ENCODE peak calls at places on chromosome 17, in eight cellular contexts. One of them, this sample, is unnamed.

GRCh38 chr17:67050476-67051154 is 6.3 kb downstream of the CACNG1 start:
- DNase-seq in heart right ventricle: no peak
- DNase-seq in MM.1S: no peak
- DNase-seq in mammary epithelial cell: no peak
- DNase-seq in gastrocnemius medialis: peak; percentile 10
- DNase-seq in tibial nerve: no peak
- DNase-seq in IMR-90: no peak
- DNase-seq in tibial artery: no peak
- DNase-seq in this sample: no peak

GRCh38 chr17:73340093-73340596 is 28.3 kb upstream of the CDC42EP4 start:
- DNase-seq in tibial artery: peak; percentile 67
- DNase-seq in tibial nerve: no peak
- DNase-seq in MM.1S: no peak
- DNase-seq in gastrocnemius medialis: peak; percentile 68
- DNase-seq in heart right ventricle: no peak
- DNase-seq in IMR-90: peak; percentile 95
- DNase-seq in mammary epithelial cell: peak; percentile 100
- DNase-seq in this sample: peak; percentile 67

GRCh38 chr17:44171931-44172455 is 1.5 kb downstream of the ASB16 start:
- DNase-seq in tibial nerve: no peak
- DNase-seq in mammary epithelial cell: no peak
- DNase-seq in IMR-90: no peak
- DNase-seq in tibial artery: no peak
- DNase-seq in gastrocnemius medialis: no peak
- DNase-seq in MM.1S: no peak
- DNase-seq in heart right ventricle: no peak
- DNase-seq in this sample: no peak

GRCh38 chr17:7307686-7308624 is 527 bp downstream of the EIF5A start:
- DNase-seq in gastrocnemius medialis: peak; percentile 66
- DNase-seq in IMR-90: peak; percentile 34
- DNase-seq in tibial nerve: no peak
- DNase-seq in heart right ventricle: peak; percentile 64
- DNase-seq in MM.1S: peak; percentile 43
- DNase-seq in tibial artery: no peak
- DNase-seq in mammary epithelial cell: peak; percentile 27
- DNase-seq in this sample: peak; percentile 78

GRCh38 chr17:49850772-49851386 is 3.0 kb upstream of the TAC4 start:
- DNase-seq in MM.1S: peak; percentile 12
- DNase-seq in mammary epithelial cell: no peak
- DNase-seq in IMR-90: no peak
- DNase-seq in heart right ventricle: no peak
- DNase-seq in tibial nerve: no peak
- DNase-seq in tibial artery: no peak
- DNase-seq in gastrocnemius medialis: no peak
- DNase-seq in this sample: no peak

GRCh38 chr17:40539711-40540411 is 25.4 kb downstream of the CCR7 start:
- DNase-seq in gastrocnemius medialis: no peak
- DNase-seq in mammary epithelial cell: no peak
- DNase-seq in IMR-90: no peak
- DNase-seq in tibial nerve: no peak
- DNase-seq in tibial artery: no peak
- DNase-seq in MM.1S: no peak
- DNase-seq in heart right ventricle: no peak
- DNase-seq in this sample: no peak

GRCh38 chr17:39791296-39791992 is 53.7 kb downstream of the GRB7 start:
- DNase-seq in heart right ventricle: no peak
- DNase-seq in tibial artery: no peak
- DNase-seq in mammary epithelial cell: no peak
- DNase-seq in gastrocnemius medialis: no peak
- DNase-seq in MM.1S: no peak
- DNase-seq in IMR-90: no peak
- DNase-seq in tibial nerve: no peak
- DNase-seq in this sample: no peak

GRCh38 chr17:48995332-48995870 is 1.8 kb upstream of the IGF2BP1 start:
- DNase-seq in heart right ventricle: no peak
- DNase-seq in tibial nerve: no peak
- DNase-seq in IMR-90: no peak
- DNase-seq in tibial artery: no peak
- DNase-seq in mammary epithelial cell: no peak
- DNase-seq in gastrocnemius medialis: no peak
- DNase-seq in MM.1S: no peak
- DNase-seq in this sample: no peak

GRCh38 chr17:58710948-58711552 is 18.6 kb downstream of the RAD51C start:
- DNase-seq in heart right ventricle: no peak
- DNase-seq in mammary epithelial cell: peak; percentile 19
- DNase-seq in tibial artery: no peak
- DNase-seq in MM.1S: peak; percentile 62
- DNase-seq in gastrocnemius medialis: no peak
- DNase-seq in tibial nerve: no peak
- DNase-seq in IMR-90: peak; percentile 69
- DNase-seq in this sample: no peak

GRCh38 chr17:39196820-39197331 is 593 bp downstream of the CACNB1 start:
- DNase-seq in tibial nerve: no peak
- DNase-seq in heart right ventricle: peak; percentile 30
- DNase-seq in tibial artery: peak; percentile 51
- DNase-seq in IMR-90: no peak
- DNase-seq in MM.1S: peak; percentile 90
- DNase-seq in mammary epithelial cell: no peak
- DNase-seq in gastrocnemius medialis: peak; percentile 85
- DNase-seq in this sample: peak; percentile 78

GRCh38 chr17:42744283-42744805 is 496 bp downstream of the EZH1 start:
- DNase-seq in mammary epithelial cell: peak; percentile 76
- DNase-seq in tibial artery: peak; percentile 75
- DNase-seq in tibial nerve: peak; percentile 66
- DNase-seq in heart right ventricle: peak; percentile 86
- DNase-seq in IMR-90: peak; percentile 41
- DNase-seq in gastrocnemius medialis: peak; percentile 76
- DNase-seq in MM.1S: peak; percentile 75
- DNase-seq in this sample: peak; percentile 86

GRCh38 chr17:42740699-42741098 is 4.1 kb downstream of the EZH1 start:
- DNase-seq in IMR-90: no peak
- DNase-seq in MM.1S: no peak
- DNase-seq in heart right ventricle: no peak
- DNase-seq in mammary epithelial cell: no peak
- DNase-seq in gastrocnemius medialis: no peak
- DNase-seq in tibial nerve: no peak
- DNase-seq in tibial artery: no peak
- DNase-seq in this sample: no peak

GRCh38 chr17:42744806-42745617 is at the start of gene EZH1:
- DNase-seq in MM.1S: peak; percentile 94
- DNase-seq in tibial artery: peak; percentile 86
- DNase-seq in IMR-90: peak; percentile 86
- DNase-seq in gastrocnemius medialis: peak; percentile 87
- DNase-seq in heart right ventricle: peak; percentile 94
- DNase-seq in mammary epithelial cell: peak; percentile 88
- DNase-seq in tibial nerve: peak; percentile 80
- DNase-seq in this sample: peak; percentile 91

GRCh38 chr17:42748202-42748905 is 3.5 kb upstream of the EZH1 start:
- DNase-seq in mammary epithelial cell: no peak
- DNase-seq in MM.1S: no peak
- DNase-seq in heart right ventricle: no peak
- DNase-seq in tibial artery: peak; percentile 73
- DNase-seq in gastrocnemius medialis: peak; percentile 44
- DNase-seq in tibial nerve: peak; percentile 56
- DNase-seq in IMR-90: no peak
- DNase-seq in this sample: no peak

GRCh38 chr17:42743595-42744282 is 1.1 kb downstream of the EZH1 start:
- DNase-seq in mammary epithelial cell: no peak
- DNase-seq in heart right ventricle: no peak
- DNase-seq in gastrocnemius medialis: no peak
- DNase-seq in tibial artery: no peak
- DNase-seq in IMR-90: no peak
- DNase-seq in MM.1S: no peak
- DNase-seq in tibial nerve: no peak
- DNase-seq in this sample: no peak
- TF ChIP-seq CTCF in mammary epithelial cell: no peak
- TF ChIP-seq CTCF in heart right ventricle: no peak
- TF ChIP-seq CTCF in gastrocnemius medialis: no peak
- TF ChIP-seq CTCF in tibial artery: no peak
- TF ChIP-seq CTCF in IMR-90: peak; percentile 14
- TF ChIP-seq CTCF in MM.1S: peak; percentile 10
- TF ChIP-seq CTCF in tibial nerve: no peak
- TF ChIP-seq CTCF in this sample: no peak

DNA sequence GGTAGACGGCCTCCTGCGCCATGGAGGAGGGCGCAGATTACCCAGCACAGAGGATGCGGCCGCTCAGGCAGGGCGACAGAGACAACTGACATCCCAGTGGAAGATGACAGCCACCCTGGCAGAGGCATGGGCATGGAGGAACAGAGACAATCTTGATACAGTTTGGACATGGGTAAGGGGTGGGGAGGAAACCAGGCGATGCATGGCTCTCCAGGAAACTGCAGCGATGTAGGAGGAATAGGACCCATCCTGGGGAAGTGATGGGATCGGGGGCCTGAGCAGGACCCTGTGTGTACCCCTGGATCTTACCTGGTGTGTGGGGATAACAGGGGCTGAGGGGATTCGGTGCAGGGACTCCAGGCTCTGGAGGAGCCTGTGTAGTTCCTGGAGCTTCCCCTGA is 4.6 kb downstream of the OSBPL7 start:
- DNase-seq in IMR-90: no peak
- DNase-seq in gastrocnemius medialis: no peak
- DNase-seq in tibial artery: no peak
- DNase-seq in heart right ventricle: no peak
- DNase-seq in mammary epithelial cell: no peak
- DNase-seq in tibial nerve: no peak
- DNase-seq in MM.1S: no peak
- DNase-seq in this sample: no peak
- H3K36me3 ChIP-seq in IMR-90: peaks cover 61% of the 10 kb centered on the region
- H3K36me3 ChIP-seq in gastrocnemius medialis: no peaks in the 10 kb centered on the region
- H3K36me3 ChIP-seq in tibial artery: peaks cover 15% of the 10 kb centered on the region
- H3K36me3 ChIP-seq in heart right ventricle: peaks cover 79% of the 10 kb centered on the region
- H3K36me3 ChIP-seq in mammary epithelial cell: no peaks in the 10 kb centered on the region
- H3K36me3 ChIP-seq in tibial nerve: peaks cover 25% of the 10 kb centered on the region
- H3K36me3 ChIP-seq in MM.1S: no peaks in the 10 kb centered on the region
- H3K36me3 ChIP-seq in this sample: peaks cover 74% of the 10 kb centered on the region

GRCh38 chr17:55728833-55729232 is 6.2 kb upstream of the TMEM100 start:
- DNase-seq in heart right ventricle: no peak
- DNase-seq in tibial nerve: no peak
- DNase-seq in IMR-90: no peak
- DNase-seq in tibial artery: no peak
- DNase-seq in gastrocnemius medialis: no peak
- DNase-seq in mammary epithelial cell: no peak
- DNase-seq in MM.1S: peak; percentile 28
- DNase-seq in this sample: no peak
- H3K27ac ChIP-seq in heart right ventricle: no peak overlapping the region
- H3K27ac ChIP-seq in tibial nerve: peak overlapping the region; percentile 30
- H3K27ac ChIP-seq in IMR-90: no peak overlapping the region
- H3K27ac ChIP-seq in tibial artery: peak overlapping the region; percentile 30
- H3K27ac ChIP-seq in gastrocnemius medialis: peak overlapping the region; percentile 43
- H3K27ac ChIP-seq in mammary epithelial cell: no peak overlapping the region
- H3K27ac ChIP-seq in MM.1S: no peak overlapping the region
- H3K27ac ChIP-seq in this sample: peak overlapping the region; percentile 87

GRCh38 chr17:14196337-14196997 is 40.2 kb downstream of the CDRT15 start:
- DNase-seq in tibial artery: no peak
- DNase-seq in MM.1S: no peak
- DNase-seq in tibial nerve: no peak
- DNase-seq in mammary epithelial cell: no peak
- DNase-seq in IMR-90: no peak
- DNase-seq in heart right ventricle: no peak
- DNase-seq in gastrocnemius medialis: no peak
- DNase-seq in this sample: no peak
- TF ChIP-seq CTCF in tibial artery: no peak
- TF ChIP-seq CTCF in MM.1S: no peak
- TF ChIP-seq CTCF in tibial nerve: no peak
- TF ChIP-seq CTCF in mammary epithelial cell: peak; percentile 31
- TF ChIP-seq CTCF in IMR-90: peak; percentile 3
- TF ChIP-seq CTCF in heart right ventricle: no peak
- TF ChIP-seq CTCF in gastrocnemius medialis: no peak
- TF ChIP-seq CTCF in this sample: peak; percentile 31

GRCh38 chr17:1071103-1071825 is 74.3 kb downstream of the TIMM22 start:
- DNase-seq in tibial artery: no peak
- DNase-seq in mammary epithelial cell: no peak
- DNase-seq in IMR-90: no peak
- DNase-seq in MM.1S: no peak
- DNase-seq in heart right ventricle: no peak
- DNase-seq in gastrocnemius medialis: no peak
- DNase-seq in tibial nerve: no peak
- DNase-seq in this sample: peak; percentile 41
- H3K36me3 ChIP-seq in tibial artery: peaks cover 57% of the 10 kb centered on the region
- H3K36me3 ChIP-seq in mammary epithelial cell: peaks cover 9% of the 10 kb centered on the region
- H3K36me3 ChIP-seq in IMR-90: peaks cover 56% of the 10 kb centered on the region
- H3K36me3 ChIP-seq in MM.1S: no peaks in the 10 kb centered on the region
- H3K36me3 ChIP-seq in heart right ventricle: peaks cover 86% of the 10 kb centered on the region
- H3K36me3 ChIP-seq in gastrocnemius medialis: no peaks in the 10 kb centered on the region
- H3K36me3 ChIP-seq in tibial nerve: no peaks in the 10 kb centered on the region
- H3K36me3 ChIP-seq in this sample: peaks cover 88% of the 10 kb centered on the region

GRCh38 chr17:75749545-75750389 is 15.2 kb downstream of the GALK1 start:
- DNase-seq in mammary epithelial cell: no peak
- DNase-seq in heart right ventricle: peak; percentile 88
- DNase-seq in gastrocnemius medialis: peak; percentile 79
- DNase-seq in tibial artery: peak; percentile 87
- DNase-seq in tibial nerve: peak; percentile 90
- DNase-seq in IMR-90: peak; percentile 52
- DNase-seq in MM.1S: peak; percentile 75
- DNase-seq in this sample: peak; percentile 92
- H3K27ac ChIP-seq in mammary epithelial cell: no peak overlapping the region
- H3K27ac ChIP-seq in heart right ventricle: no peak overlapping the region
- H3K27ac ChIP-seq in gastrocnemius medialis: no peak overlapping the region
- H3K27ac ChIP-seq in tibial artery: peak overlapping the region; percentile 51
- H3K27ac ChIP-seq in tibial nerve: peak overlapping the region; percentile 34
- H3K27ac ChIP-seq in IMR-90: no peak overlapping the region
- H3K27ac ChIP-seq in MM.1S: no peak overlapping the region
- H3K27ac ChIP-seq in this sample: no peak overlapping the region